ENCODE peak calls at places on chromosomes 11 and 22, in eight cellular contexts. B is non-pigmented ciliary epithelial cell; K is effector CD4-positive, alpha-beta T cell; H is neuronal stem cell; Z is left ventricle myocardium superior; D is hepatocyte; T is choroid plexus epithelial cell; R is neural progenitor cell. Q is an unnamed sample.

GRCh38 chr22:46780453-46780852 is 18.0 kb downstream of the TBC1D22A start:
- DNase-seq in B (no peak), K (no peak), T (no peak), Z (no peak), H (no peak), D (no peak), R (no peak), Q (no peak)

GRCh38 chr11:86463955-86464354 is 89.3 kb downstream of the CCDC81 start:
- DNase-seq in H (no peak), R (no peak), K (no peak), Z (no peak), T (no peak), D (no peak), B (no peak), Q (no peak)

GRCh38 chr11:23123766-23124165 is 263.5 kb upstream of the CCDC179 start:
- DNase-seq in T (peak; percentile 40), D (peak; percentile 49), H (no peak), K (no peak), B (peak; percentile 26), R (no peak), Z (no peak), Q (no peak)

GRCh38 chr11:134479206-134479955 is 67.3 kb upstream of the B3GAT1 start:
- DNase-seq in K (no peak), R (no peak), H (no peak), D (no peak), B (no peak), T (no peak), Z (no peak), Q (no peak)

GRCh38 chr11:1936781-1937615 is 10.1 kb upstream of the MRPL23 start:
- DNase-seq in H (no peak), K (peak; percentile 1), T (no peak), R (no peak), D (no peak), B (no peak), Z (peak; percentile 25), Q (no peak)

GRCh38 chr11:123509737-123510578 is 79.9 kb downstream of the GRAMD1B start:
- DNase-seq in Z (no peak), K (no peak), T (peak; percentile 71), R (peak; percentile 85), D (peak; percentile 75), B (peak; percentile 45), H (peak; percentile 48), Q (no peak)

GRCh38 chr11:72239296-72239848 is 4.6 kb downstream of the PHOX2A start:
- DNase-seq in B (no peak), K (no peak), H (no peak), R (peak; percentile 73), Z (peak; percentile 80), D (peak; percentile 64), T (peak; percentile 47), Q (no peak)

GRCh38 chr22:22943521-22944267 is 56.1 kb downstream of the IGLL5 start:
- DNase-seq in T (no peak), D (peak; percentile 3), H (no peak), R (no peak), K (no peak), B (no peak), Z (no peak), Q (peak; percentile 71)

GRCh38 chr11:47778878-47779483 is 11.8 kb upstream of the FNBP4 start:
- DNase-seq in K (no peak), R (no peak), Z (no peak), D (no peak), H (no peak), B (no peak), T (no peak), Q (no peak)